ENCODE peak calls at places on chromosomes 3 and 15, in nine cellular contexts. One of them, this sample, is unnamed.

GRCh38 chr15:28861031-28861534 is 12.6 kb upstream of the GOLGA6L7 start:
- ATAC-seq in activated naive CD8-positive, alpha-beta T cell treated with anti-CD3 and anti-CD28 coated beads, Interleukin-2, amount 10 ng/mL, durations not matched to agents 7 days and 5 days: no peak
- ATAC-seq in K562: peak
- ATAC-seq in activated CD8-positive, alpha-beta memory T cell treated with anti-CD3 and anti-CD28 coated beads, Interleukin-2, amount 10 ng/mL, durations not matched to agents 7 days and 5 days: no peak
- ATAC-seq in right cardiac atrium: peak
- ATAC-seq in stimulated activated naive CD8-positive, alpha-beta T cell treated with anti-CD3 and anti-CD28 coated beads, Interleukin-15, amount 100 ng/mL, for 72 hours: no peak
- ATAC-seq in sciatic nerve: peak
- ATAC-seq in pancreas: peak
- ATAC-seq in activated T-cell treated with anti-CD3 and anti-CD28 coated beads, Interleukin-2, amount 50 U/mL, for 72 hours: no peak
- ATAC-seq in this sample: no peak

GRCh38 chr3:18567293-18567692 is 142.2 kb upstream of the SATB1 start:
- ATAC-seq in activated naive CD8-positive, alpha-beta T cell treated with anti-CD3 and anti-CD28 coated beads, Interleukin-2, amount 10 ng/mL, durations not matched to agents 7 days and 5 days: no peak
- ATAC-seq in K562: no peak
- ATAC-seq in activated CD8-positive, alpha-beta memory T cell treated with anti-CD3 and anti-CD28 coated beads, Interleukin-2, amount 10 ng/mL, durations not matched to agents 7 days and 5 days: no peak
- ATAC-seq in right cardiac atrium: no peak
- ATAC-seq in stimulated activated naive CD8-positive, alpha-beta T cell treated with anti-CD3 and anti-CD28 coated beads, Interleukin-15, amount 100 ng/mL, for 72 hours: peak
- ATAC-seq in sciatic nerve: no peak
- ATAC-seq in pancreas: no peak
- ATAC-seq in activated T-cell treated with anti-CD3 and anti-CD28 coated beads, Interleukin-2, amount 50 U/mL, for 72 hours: peak
- ATAC-seq in this sample: peak

GRCh38 chr3:8546609-8547008 is 45.0 kb downstream of the LMCD1 start:
- ATAC-seq in activated naive CD8-positive, alpha-beta T cell treated with anti-CD3 and anti-CD28 coated beads, Interleukin-2, amount 10 ng/mL, durations not matched to agents 7 days and 5 days: no peak
- ATAC-seq in K562: no peak
- ATAC-seq in activated CD8-positive, alpha-beta memory T cell treated with anti-CD3 and anti-CD28 coated beads, Interleukin-2, amount 10 ng/mL, durations not matched to agents 7 days and 5 days: no peak
- ATAC-seq in right cardiac atrium: no peak
- ATAC-seq in stimulated activated naive CD8-positive, alpha-beta T cell treated with anti-CD3 and anti-CD28 coated beads, Interleukin-15, amount 100 ng/mL, for 72 hours: no peak
- ATAC-seq in sciatic nerve: no peak
- ATAC-seq in pancreas: no peak
- ATAC-seq in activated T-cell treated with anti-CD3 and anti-CD28 coated beads, Interleukin-2, amount 50 U/mL, for 72 hours: no peak
- ATAC-seq in this sample: no peak

GRCh38 chr15:66865622-66866611 is 163.9 kb downstream of the SMAD6 start:
- ATAC-seq in activated naive CD8-positive, alpha-beta T cell treated with anti-CD3 and anti-CD28 coated beads, Interleukin-2, amount 10 ng/mL, durations not matched to agents 7 days and 5 days: peak
- ATAC-seq in K562: peak
- ATAC-seq in activated CD8-positive, alpha-beta memory T cell treated with anti-CD3 and anti-CD28 coated beads, Interleukin-2, amount 10 ng/mL, durations not matched to agents 7 days and 5 days: no peak
- ATAC-seq in right cardiac atrium: peak
- ATAC-seq in stimulated activated naive CD8-positive, alpha-beta T cell treated with anti-CD3 and anti-CD28 coated beads, Interleukin-15, amount 100 ng/mL, for 72 hours: no peak
- ATAC-seq in sciatic nerve: peak
- ATAC-seq in pancreas: peak
- ATAC-seq in activated T-cell treated with anti-CD3 and anti-CD28 coated beads, Interleukin-2, amount 50 U/mL, for 72 hours: no peak
- ATAC-seq in this sample: no peak

GRCh38 chr15:74616020-74616939 is 644 bp downstream of the CLK3 start:
- ATAC-seq in activated naive CD8-positive, alpha-beta T cell treated with anti-CD3 and anti-CD28 coated beads, Interleukin-2, amount 10 ng/mL, durations not matched to agents 7 days and 5 days: no peak
- ATAC-seq in K562: peak
- ATAC-seq in activated CD8-positive, alpha-beta memory T cell treated with anti-CD3 and anti-CD28 coated beads, Interleukin-2, amount 10 ng/mL, durations not matched to agents 7 days and 5 days: no peak
- ATAC-seq in right cardiac atrium: peak
- ATAC-seq in stimulated activated naive CD8-positive, alpha-beta T cell treated with anti-CD3 and anti-CD28 coated beads, Interleukin-15, amount 100 ng/mL, for 72 hours: peak
- ATAC-seq in sciatic nerve: peak
- ATAC-seq in pancreas: peak
- ATAC-seq in activated T-cell treated with anti-CD3 and anti-CD28 coated beads, Interleukin-2, amount 50 U/mL, for 72 hours: peak
- ATAC-seq in this sample: peak

GRCh38 chr3:54133196-54133595 is 10.8 kb downstream of the CACNA2D3 start:
- ATAC-seq in activated naive CD8-positive, alpha-beta T cell treated with anti-CD3 and anti-CD28 coated beads, Interleukin-2, amount 10 ng/mL, durations not matched to agents 7 days and 5 days: no peak
- ATAC-seq in K562: no peak
- ATAC-seq in activated CD8-positive, alpha-beta memory T cell treated with anti-CD3 and anti-CD28 coated beads, Interleukin-2, amount 10 ng/mL, durations not matched to agents 7 days and 5 days: no peak
- ATAC-seq in right cardiac atrium: no peak
- ATAC-seq in stimulated activated naive CD8-positive, alpha-beta T cell treated with anti-CD3 and anti-CD28 coated beads, Interleukin-15, amount 100 ng/mL, for 72 hours: no peak
- ATAC-seq in sciatic nerve: no peak
- ATAC-seq in pancreas: no peak
- ATAC-seq in activated T-cell treated with anti-CD3 and anti-CD28 coated beads, Interleukin-2, amount 50 U/mL, for 72 hours: no peak
- ATAC-seq in this sample: no peak

GRCh38 chr15:89358435-89358754 is 23.8 kb upstream of the POLG start:
- ATAC-seq in activated naive CD8-positive, alpha-beta T cell treated with anti-CD3 and anti-CD28 coated beads, Interleukin-2, amount 10 ng/mL, durations not matched to agents 7 days and 5 days: peak
- ATAC-seq in K562: no peak
- ATAC-seq in activated CD8-positive, alpha-beta memory T cell treated with anti-CD3 and anti-CD28 coated beads, Interleukin-2, amount 10 ng/mL, durations not matched to agents 7 days and 5 days: peak
- ATAC-seq in right cardiac atrium: no peak
- ATAC-seq in stimulated activated naive CD8-positive, alpha-beta T cell treated with anti-CD3 and anti-CD28 coated beads, Interleukin-15, amount 100 ng/mL, for 72 hours: peak
- ATAC-seq in sciatic nerve: no peak
- ATAC-seq in pancreas: no peak
- ATAC-seq in activated T-cell treated with anti-CD3 and anti-CD28 coated beads, Interleukin-2, amount 50 U/mL, for 72 hours: no peak
- ATAC-seq in this sample: peak

GRCh38 chr3:188421836-188422540 is 268.0 kb downstream of the LPP start:
- ATAC-seq in activated naive CD8-positive, alpha-beta T cell treated with anti-CD3 and anti-CD28 coated beads, Interleukin-2, amount 10 ng/mL, durations not matched to agents 7 days and 5 days: no peak
- ATAC-seq in K562: no peak
- ATAC-seq in activated CD8-positive, alpha-beta memory T cell treated with anti-CD3 and anti-CD28 coated beads, Interleukin-2, amount 10 ng/mL, durations not matched to agents 7 days and 5 days: no peak
- ATAC-seq in right cardiac atrium: peak
- ATAC-seq in stimulated activated naive CD8-positive, alpha-beta T cell treated with anti-CD3 and anti-CD28 coated beads, Interleukin-15, amount 100 ng/mL, for 72 hours: no peak
- ATAC-seq in sciatic nerve: peak
- ATAC-seq in pancreas: peak
- ATAC-seq in activated T-cell treated with anti-CD3 and anti-CD28 coated beads, Interleukin-2, amount 50 U/mL, for 72 hours: no peak
- ATAC-seq in this sample: no peak

GRCh38 chr3:76768912-76769311 is 271.0 kb upstream of the ROBO2 start:
- ATAC-seq in activated naive CD8-positive, alpha-beta T cell treated with anti-CD3 and anti-CD28 coated beads, Interleukin-2, amount 10 ng/mL, durations not matched to agents 7 days and 5 days: no peak
- ATAC-seq in K562: no peak
- ATAC-seq in activated CD8-positive, alpha-beta memory T cell treated with anti-CD3 and anti-CD28 coated beads, Interleukin-2, amount 10 ng/mL, durations not matched to agents 7 days and 5 days: no peak
- ATAC-seq in right cardiac atrium: no peak
- ATAC-seq in stimulated activated naive CD8-positive, alpha-beta T cell treated with anti-CD3 and anti-CD28 coated beads, Interleukin-15, amount 100 ng/mL, for 72 hours: no peak
- ATAC-seq in sciatic nerve: no peak
- ATAC-seq in pancreas: no peak
- ATAC-seq in activated T-cell treated with anti-CD3 and anti-CD28 coated beads, Interleukin-2, amount 50 U/mL, for 72 hours: no peak
- ATAC-seq in this sample: no peak

GRCh38 chr15:89436560-89437311 is 59.6 kb downstream of the RHCG start:
- ATAC-seq in activated naive CD8-positive, alpha-beta T cell treated with anti-CD3 and anti-CD28 coated beads, Interleukin-2, amount 10 ng/mL, durations not matched to agents 7 days and 5 days: no peak
- ATAC-seq in K562: no peak
- ATAC-seq in activated CD8-positive, alpha-beta memory T cell treated with anti-CD3 and anti-CD28 coated beads, Interleukin-2, amount 10 ng/mL, durations not matched to agents 7 days and 5 days: no peak
- ATAC-seq in right cardiac atrium: no peak
- ATAC-seq in stimulated activated naive CD8-positive, alpha-beta T cell treated with anti-CD3 and anti-CD28 coated beads, Interleukin-15, amount 100 ng/mL, for 72 hours: no peak
- ATAC-seq in sciatic nerve: no peak
- ATAC-seq in pancreas: no peak
- ATAC-seq in activated T-cell treated with anti-CD3 and anti-CD28 coated beads, Interleukin-2, amount 50 U/mL, for 72 hours: no peak
- ATAC-seq in this sample: no peak

GRCh38 chr15:68271854-68272471 is 5.6 kb upstream of the FEM1B start:
- ATAC-seq in activated naive CD8-positive, alpha-beta T cell treated with anti-CD3 and anti-CD28 coated beads, Interleukin-2, amount 10 ng/mL, durations not matched to agents 7 days and 5 days: no peak
- ATAC-seq in K562: no peak
- ATAC-seq in activated CD8-positive, alpha-beta memory T cell treated with anti-CD3 and anti-CD28 coated beads, Interleukin-2, amount 10 ng/mL, durations not matched to agents 7 days and 5 days: no peak
- ATAC-seq in right cardiac atrium: peak
- ATAC-seq in stimulated activated naive CD8-positive, alpha-beta T cell treated with anti-CD3 and anti-CD28 coated beads, Interleukin-15, amount 100 ng/mL, for 72 hours: no peak
- ATAC-seq in sciatic nerve: peak
- ATAC-seq in pancreas: peak
- ATAC-seq in activated T-cell treated with anti-CD3 and anti-CD28 coated beads, Interleukin-2, amount 50 U/mL, for 72 hours: no peak
- ATAC-seq in this sample: no peak

GRCh38 chr15:28021281-28022039 is 77.7 kb downstream of the OCA2 start:
- ATAC-seq in activated naive CD8-positive, alpha-beta T cell treated with anti-CD3 and anti-CD28 coated beads, Interleukin-2, amount 10 ng/mL, durations not matched to agents 7 days and 5 days: no peak
- ATAC-seq in K562: peak
- ATAC-seq in activated CD8-positive, alpha-beta memory T cell treated with anti-CD3 and anti-CD28 coated beads, Interleukin-2, amount 10 ng/mL, durations not matched to agents 7 days and 5 days: no peak
- ATAC-seq in right cardiac atrium: peak
- ATAC-seq in stimulated activated naive CD8-positive, alpha-beta T cell treated with anti-CD3 and anti-CD28 coated beads, Interleukin-15, amount 100 ng/mL, for 72 hours: no peak
- ATAC-seq in sciatic nerve: peak
- ATAC-seq in pancreas: peak
- ATAC-seq in activated T-cell treated with anti-CD3 and anti-CD28 coated beads, Interleukin-2, amount 50 U/mL, for 72 hours: no peak
- ATAC-seq in this sample: no peak

GRCh38 chr3:57025237-57025636 is 35.2 kb upstream of the SPATA12 start:
- ATAC-seq in activated naive CD8-positive, alpha-beta T cell treated with anti-CD3 and anti-CD28 coated beads, Interleukin-2, amount 10 ng/mL, durations not matched to agents 7 days and 5 days: no peak
- ATAC-seq in K562: no peak
- ATAC-seq in activated CD8-positive, alpha-beta memory T cell treated with anti-CD3 and anti-CD28 coated beads, Interleukin-2, amount 10 ng/mL, durations not matched to agents 7 days and 5 days: no peak
- ATAC-seq in right cardiac atrium: no peak
- ATAC-seq in stimulated activated naive CD8-positive, alpha-beta T cell treated with anti-CD3 and anti-CD28 coated beads, Interleukin-15, amount 100 ng/mL, for 72 hours: no peak
- ATAC-seq in sciatic nerve: no peak
- ATAC-seq in pancreas: no peak
- ATAC-seq in activated T-cell treated with anti-CD3 and anti-CD28 coated beads, Interleukin-2, amount 50 U/mL, for 72 hours: no peak
- ATAC-seq in this sample: no peak

GRCh38 chr15:52759969-52760368 is 30.2 kb downstream of the ONECUT1 start:
- ATAC-seq in activated naive CD8-positive, alpha-beta T cell treated with anti-CD3 and anti-CD28 coated beads, Interleukin-2, amount 10 ng/mL, durations not matched to agents 7 days and 5 days: no peak
- ATAC-seq in K562: peak
- ATAC-seq in activated CD8-positive, alpha-beta memory T cell treated with anti-CD3 and anti-CD28 coated beads, Interleukin-2, amount 10 ng/mL, durations not matched to agents 7 days and 5 days: no peak
- ATAC-seq in right cardiac atrium: no peak
- ATAC-seq in stimulated activated naive CD8-positive, alpha-beta T cell treated with anti-CD3 and anti-CD28 coated beads, Interleukin-15, amount 100 ng/mL, for 72 hours: no peak
- ATAC-seq in sciatic nerve: no peak
- ATAC-seq in pancreas: no peak
- ATAC-seq in activated T-cell treated with anti-CD3 and anti-CD28 coated beads, Interleukin-2, amount 50 U/mL, for 72 hours: peak
- ATAC-seq in this sample: peak

GRCh38 chr3:46953265-46954010 is 23.1 kb downstream of the CCDC12 start:
- ATAC-seq in activated naive CD8-positive, alpha-beta T cell treated with anti-CD3 and anti-CD28 coated beads, Interleukin-2, amount 10 ng/mL, durations not matched to agents 7 days and 5 days: peak
- ATAC-seq in K562: no peak
- ATAC-seq in activated CD8-positive, alpha-beta memory T cell treated with anti-CD3 and anti-CD28 coated beads, Interleukin-2, amount 10 ng/mL, durations not matched to agents 7 days and 5 days: peak
- ATAC-seq in right cardiac atrium: no peak
- ATAC-seq in stimulated activated naive CD8-positive, alpha-beta T cell treated with anti-CD3 and anti-CD28 coated beads, Interleukin-15, amount 100 ng/mL, for 72 hours: peak
- ATAC-seq in sciatic nerve: no peak
- ATAC-seq in pancreas: no peak
- ATAC-seq in activated T-cell treated with anti-CD3 and anti-CD28 coated beads, Interleukin-2, amount 50 U/mL, for 72 hours: peak
- ATAC-seq in this sample: peak

GRCh38 chr15:90654233-90655124 is 62.7 kb upstream of the BLM start:
- ATAC-seq in activated naive CD8-positive, alpha-beta T cell treated with anti-CD3 and anti-CD28 coated beads, Interleukin-2, amount 10 ng/mL, durations not matched to agents 7 days and 5 days: peak
- ATAC-seq in K562: no peak
- ATAC-seq in activated CD8-positive, alpha-beta memory T cell treated with anti-CD3 and anti-CD28 coated beads, Interleukin-2, amount 10 ng/mL, durations not matched to agents 7 days and 5 days: peak
- ATAC-seq in right cardiac atrium: peak
- ATAC-seq in stimulated activated naive CD8-positive, alpha-beta T cell treated with anti-CD3 and anti-CD28 coated beads, Interleukin-15, amount 100 ng/mL, for 72 hours: peak
- ATAC-seq in sciatic nerve: no peak
- ATAC-seq in pancreas: no peak
- ATAC-seq in activated T-cell treated with anti-CD3 and anti-CD28 coated beads, Interleukin-2, amount 50 U/mL, for 72 hours: peak
- ATAC-seq in this sample: no peak

GRCh38 chr3:52310861-52311566 is 5.1 kb upstream of the DNAH1 start:
- ATAC-seq in activated naive CD8-positive, alpha-beta T cell treated with anti-CD3 and anti-CD28 coated beads, Interleukin-2, amount 10 ng/mL, durations not matched to agents 7 days and 5 days: peak
- ATAC-seq in K562: no peak
- ATAC-seq in activated CD8-positive, alpha-beta memory T cell treated with anti-CD3 and anti-CD28 coated beads, Interleukin-2, amount 10 ng/mL, durations not matched to agents 7 days and 5 days: peak
- ATAC-seq in right cardiac atrium: no peak
- ATAC-seq in stimulated activated naive CD8-positive, alpha-beta T cell treated with anti-CD3 and anti-CD28 coated beads, Interleukin-15, amount 100 ng/mL, for 72 hours: peak
- ATAC-seq in sciatic nerve: no peak
- ATAC-seq in pancreas: no peak
- ATAC-seq in activated T-cell treated with anti-CD3 and anti-CD28 coated beads, Interleukin-2, amount 50 U/mL, for 72 hours: peak
- ATAC-seq in this sample: peak

GRCh38 chr15:66454143-66454542 is 43.4 kb downstream of the SNAPC5 start:
- ATAC-seq in activated naive CD8-positive, alpha-beta T cell treated with anti-CD3 and anti-CD28 coated beads, Interleukin-2, amount 10 ng/mL, durations not matched to agents 7 days and 5 days: no peak
- ATAC-seq in K562: no peak
- ATAC-seq in activated CD8-positive, alpha-beta memory T cell treated with anti-CD3 and anti-CD28 coated beads, Interleukin-2, amount 10 ng/mL, durations not matched to agents 7 days and 5 days: no peak
- ATAC-seq in right cardiac atrium: no peak
- ATAC-seq in stimulated activated naive CD8-positive, alpha-beta T cell treated with anti-CD3 and anti-CD28 coated beads, Interleukin-15, amount 100 ng/mL, for 72 hours: no peak
- ATAC-seq in sciatic nerve: no peak
- ATAC-seq in pancreas: no peak
- ATAC-seq in activated T-cell treated with anti-CD3 and anti-CD28 coated beads, Interleukin-2, amount 50 U/mL, for 72 hours: no peak
- ATAC-seq in this sample: no peak

GRCh38 chr3:108493862-108494261 is 16.5 kb downstream of the MYH15 start:
- ATAC-seq in activated naive CD8-positive, alpha-beta T cell treated with anti-CD3 and anti-CD28 coated beads, Interleukin-2, amount 10 ng/mL, durations not matched to agents 7 days and 5 days: no peak
- ATAC-seq in K562: no peak
- ATAC-seq in activated CD8-positive, alpha-beta memory T cell treated with anti-CD3 and anti-CD28 coated beads, Interleukin-2, amount 10 ng/mL, durations not matched to agents 7 days and 5 days: no peak
- ATAC-seq in right cardiac atrium: peak
- ATAC-seq in stimulated activated naive CD8-positive, alpha-beta T cell treated with anti-CD3 and anti-CD28 coated beads, Interleukin-15, amount 100 ng/mL, for 72 hours: no peak
- ATAC-seq in sciatic nerve: no peak
- ATAC-seq in pancreas: peak
- ATAC-seq in activated T-cell treated with anti-CD3 and anti-CD28 coated beads, Interleukin-2, amount 50 U/mL, for 72 hours: no peak
- ATAC-seq in this sample: no peak

GRCh38 chr3:157159037-157159761 is 748 bp downstream of the CCNL1 start:
- ATAC-seq in activated naive CD8-positive, alpha-beta T cell treated with anti-CD3 and anti-CD28 coated beads, Interleukin-2, amount 10 ng/mL, durations not matched to agents 7 days and 5 days: peak
- ATAC-seq in K562: peak
- ATAC-seq in activated CD8-positive, alpha-beta memory T cell treated with anti-CD3 and anti-CD28 coated beads, Interleukin-2, amount 10 ng/mL, durations not matched to agents 7 days and 5 days: peak
- ATAC-seq in right cardiac atrium: peak
- ATAC-seq in stimulated activated naive CD8-positive, alpha-beta T cell treated with anti-CD3 and anti-CD28 coated beads, Interleukin-15, amount 100 ng/mL, for 72 hours: peak
- ATAC-seq in sciatic nerve: peak
- ATAC-seq in pancreas: peak
- ATAC-seq in activated T-cell treated with anti-CD3 and anti-CD28 coated beads, Interleukin-2, amount 50 U/mL, for 72 hours: peak
- ATAC-seq in this sample: peak

GRCh38 chr15:69997701-69998273 is 99.9 kb downstream of the TLE3 start:
- ATAC-seq in activated naive CD8-positive, alpha-beta T cell treated with anti-CD3 and anti-CD28 coated beads, Interleukin-2, amount 10 ng/mL, durations not matched to agents 7 days and 5 days: no peak
- ATAC-seq in K562: peak
- ATAC-seq in activated CD8-positive, alpha-beta memory T cell treated with anti-CD3 and anti-CD28 coated beads, Interleukin-2, amount 10 ng/mL, durations not matched to agents 7 days and 5 days: no peak
- ATAC-seq in right cardiac atrium: peak
- ATAC-seq in stimulated activated naive CD8-positive, alpha-beta T cell treated with anti-CD3 and anti-CD28 coated beads, Interleukin-15, amount 100 ng/mL, for 72 hours: no peak
- ATAC-seq in sciatic nerve: no peak
- ATAC-seq in pancreas: peak
- ATAC-seq in activated T-cell treated with anti-CD3 and anti-CD28 coated beads, Interleukin-2, amount 50 U/mL, for 72 hours: no peak
- ATAC-seq in this sample: no peak

GRCh38 chr3:31196881-31197364 is 302.5 kb upstream of the GADL1 start:
- ATAC-seq in activated naive CD8-positive, alpha-beta T cell treated with anti-CD3 and anti-CD28 coated beads, Interleukin-2, amount 10 ng/mL, durations not matched to agents 7 days and 5 days: no peak
- ATAC-seq in K562: no peak
- ATAC-seq in activated CD8-positive, alpha-beta memory T cell treated with anti-CD3 and anti-CD28 coated beads, Interleukin-2, amount 10 ng/mL, durations not matched to agents 7 days and 5 days: no peak
- ATAC-seq in right cardiac atrium: peak
- ATAC-seq in stimulated activated naive CD8-positive, alpha-beta T cell treated with anti-CD3 and anti-CD28 coated beads, Interleukin-15, amount 100 ng/mL, for 72 hours: no peak
- ATAC-seq in sciatic nerve: peak
- ATAC-seq in pancreas: peak
- ATAC-seq in activated T-cell treated with anti-CD3 and anti-CD28 coated beads, Interleukin-2, amount 50 U/mL, for 72 hours: no peak
- ATAC-seq in this sample: no peak

GRCh38 chr3:110526732-110527727 is 544.6 kb upstream of the NECTIN3 start:
- ATAC-seq in activated naive CD8-positive, alpha-beta T cell treated with anti-CD3 and anti-CD28 coated beads, Interleukin-2, amount 10 ng/mL, durations not matched to agents 7 days and 5 days: no peak
- ATAC-seq in K562: peak
- ATAC-seq in activated CD8-positive, alpha-beta memory T cell treated with anti-CD3 and anti-CD28 coated beads, Interleukin-2, amount 10 ng/mL, durations not matched to agents 7 days and 5 days: no peak
- ATAC-seq in right cardiac atrium: no peak
- ATAC-seq in stimulated activated naive CD8-positive, alpha-beta T cell treated with anti-CD3 and anti-CD28 coated beads, Interleukin-15, amount 100 ng/mL, for 72 hours: no peak
- ATAC-seq in sciatic nerve: no peak
- ATAC-seq in pancreas: no peak
- ATAC-seq in activated T-cell treated with anti-CD3 and anti-CD28 coated beads, Interleukin-2, amount 50 U/mL, for 72 hours: no peak
- ATAC-seq in this sample: no peak

GRCh38 chr15:77646104-77646694 is 13.5 kb upstream of the LINGO1 start:
- ATAC-seq in activated naive CD8-positive, alpha-beta T cell treated with anti-CD3 and anti-CD28 coated beads, Interleukin-2, amount 10 ng/mL, durations not matched to agents 7 days and 5 days: no peak
- ATAC-seq in K562: no peak
- ATAC-seq in activated CD8-positive, alpha-beta memory T cell treated with anti-CD3 and anti-CD28 coated beads, Interleukin-2, amount 10 ng/mL, durations not matched to agents 7 days and 5 days: no peak
- ATAC-seq in right cardiac atrium: no peak
- ATAC-seq in stimulated activated naive CD8-positive, alpha-beta T cell treated with anti-CD3 and anti-CD28 coated beads, Interleukin-15, amount 100 ng/mL, for 72 hours: no peak
- ATAC-seq in sciatic nerve: no peak
- ATAC-seq in pancreas: no peak
- ATAC-seq in activated T-cell treated with anti-CD3 and anti-CD28 coated beads, Interleukin-2, amount 50 U/mL, for 72 hours: no peak
- ATAC-seq in this sample: peak

GRCh38 chr3:69948246-69948862 is 51.2 kb upstream of the SAMMSON start:
- ATAC-seq in activated naive CD8-positive, alpha-beta T cell treated with anti-CD3 and anti-CD28 coated beads, Interleukin-2, amount 10 ng/mL, durations not matched to agents 7 days and 5 days: no peak
- ATAC-seq in K562: no peak
- ATAC-seq in activated CD8-positive, alpha-beta memory T cell treated with anti-CD3 and anti-CD28 coated beads, Interleukin-2, amount 10 ng/mL, durations not matched to agents 7 days and 5 days: no peak
- ATAC-seq in right cardiac atrium: no peak
- ATAC-seq in stimulated activated naive CD8-positive, alpha-beta T cell treated with anti-CD3 and anti-CD28 coated beads, Interleukin-15, amount 100 ng/mL, for 72 hours: no peak
- ATAC-seq in sciatic nerve: no peak
- ATAC-seq in pancreas: peak
- ATAC-seq in activated T-cell treated with anti-CD3 and anti-CD28 coated beads, Interleukin-2, amount 50 U/mL, for 72 hours: no peak
- ATAC-seq in this sample: no peak

GRCh38 chr15:55588070-55588817 is at the start of gene PYGO1:
- ATAC-seq in activated naive CD8-positive, alpha-beta T cell treated with anti-CD3 and anti-CD28 coated beads, Interleukin-2, amount 10 ng/mL, durations not matched to agents 7 days and 5 days: peak
- ATAC-seq in K562: peak
- ATAC-seq in activated CD8-positive, alpha-beta memory T cell treated with anti-CD3 and anti-CD28 coated beads, Interleukin-2, amount 10 ng/mL, durations not matched to agents 7 days and 5 days: peak
- ATAC-seq in right cardiac atrium: peak
- ATAC-seq in stimulated activated naive CD8-positive, alpha-beta T cell treated with anti-CD3 and anti-CD28 coated beads, Interleukin-15, amount 100 ng/mL, for 72 hours: peak
- ATAC-seq in sciatic nerve: peak
- ATAC-seq in pancreas: peak
- ATAC-seq in activated T-cell treated with anti-CD3 and anti-CD28 coated beads, Interleukin-2, amount 50 U/mL, for 72 hours: peak
- ATAC-seq in this sample: peak

GRCh38 chr3:40192628-40193027 is 116.9 kb upstream of the EIF1B start:
- ATAC-seq in activated naive CD8-positive, alpha-beta T cell treated with anti-CD3 and anti-CD28 coated beads, Interleukin-2, amount 10 ng/mL, durations not matched to agents 7 days and 5 days: no peak
- ATAC-seq in K562: peak
- ATAC-seq in activated CD8-positive, alpha-beta memory T cell treated with anti-CD3 and anti-CD28 coated beads, Interleukin-2, amount 10 ng/mL, durations not matched to agents 7 days and 5 days: no peak
- ATAC-seq in right cardiac atrium: peak
- ATAC-seq in stimulated activated naive CD8-positive, alpha-beta T cell treated with anti-CD3 and anti-CD28 coated beads, Interleukin-15, amount 100 ng/mL, for 72 hours: no peak
- ATAC-seq in sciatic nerve: no peak
- ATAC-seq in pancreas: no peak
- ATAC-seq in activated T-cell treated with anti-CD3 and anti-CD28 coated beads, Interleukin-2, amount 50 U/mL, for 72 hours: no peak
- ATAC-seq in this sample: no peak

GRCh38 chr3:33645060-33645841 is 72.8 kb downstream of the CLASP2 start:
- ATAC-seq in activated naive CD8-positive, alpha-beta T cell treated with anti-CD3 and anti-CD28 coated beads, Interleukin-2, amount 10 ng/mL, durations not matched to agents 7 days and 5 days: peak
- ATAC-seq in K562: peak
- ATAC-seq in activated CD8-positive, alpha-beta memory T cell treated with anti-CD3 and anti-CD28 coated beads, Interleukin-2, amount 10 ng/mL, durations not matched to agents 7 days and 5 days: peak
- ATAC-seq in right cardiac atrium: peak
- ATAC-seq in stimulated activated naive CD8-positive, alpha-beta T cell treated with anti-CD3 and anti-CD28 coated beads, Interleukin-15, amount 100 ng/mL, for 72 hours: peak
- ATAC-seq in sciatic nerve: peak
- ATAC-seq in pancreas: peak
- ATAC-seq in activated T-cell treated with anti-CD3 and anti-CD28 coated beads, Interleukin-2, amount 50 U/mL, for 72 hours: peak
- ATAC-seq in this sample: peak

GRCh38 chr3:127590282-127590592 is 296 bp downstream of the TPRA1 start:
- ATAC-seq in activated naive CD8-positive, alpha-beta T cell treated with anti-CD3 and anti-CD28 coated beads, Interleukin-2, amount 10 ng/mL, durations not matched to agents 7 days and 5 days: peak
- ATAC-seq in K562: peak
- ATAC-seq in activated CD8-positive, alpha-beta memory T cell treated with anti-CD3 and anti-CD28 coated beads, Interleukin-2, amount 10 ng/mL, durations not matched to agents 7 days and 5 days: peak
- ATAC-seq in right cardiac atrium: peak
- ATAC-seq in stimulated activated naive CD8-positive, alpha-beta T cell treated with anti-CD3 and anti-CD28 coated beads, Interleukin-15, amount 100 ng/mL, for 72 hours: peak
- ATAC-seq in sciatic nerve: peak
- ATAC-seq in pancreas: peak
- ATAC-seq in activated T-cell treated with anti-CD3 and anti-CD28 coated beads, Interleukin-2, amount 50 U/mL, for 72 hours: peak
- ATAC-seq in this sample: peak

GRCh38 chr3:124383051-124383450 is 347.2 kb upstream of the UMPS start:
- ATAC-seq in activated naive CD8-positive, alpha-beta T cell treated with anti-CD3 and anti-CD28 coated beads, Interleukin-2, amount 10 ng/mL, durations not matched to agents 7 days and 5 days: no peak
- ATAC-seq in K562: no peak
- ATAC-seq in activated CD8-positive, alpha-beta memory T cell treated with anti-CD3 and anti-CD28 coated beads, Interleukin-2, amount 10 ng/mL, durations not matched to agents 7 days and 5 days: no peak
- ATAC-seq in right cardiac atrium: no peak
- ATAC-seq in stimulated activated naive CD8-positive, alpha-beta T cell treated with anti-CD3 and anti-CD28 coated beads, Interleukin-15, amount 100 ng/mL, for 72 hours: no peak
- ATAC-seq in sciatic nerve: peak
- ATAC-seq in pancreas: no peak
- ATAC-seq in activated T-cell treated with anti-CD3 and anti-CD28 coated beads, Interleukin-2, amount 50 U/mL, for 72 hours: no peak
- ATAC-seq in this sample: no peak